ENCODE peak calls at places on chromosomes 16 and 17, in eight cellular contexts. A, R, L, E, P, Y, H and V are unnamed samples.

GRCh38 chr17:63833026-63833740 is 5.7 kb upstream of the FTSJ3 start:
- DNase-seq in P (no peak), Y (no peak), E (no peak), H (no peak), L (no peak), R (no peak), A (no peak), V (no peak)

GRCh38 chr16:49672753-49673152 is 183.2 kb downstream of the ZNF423 start:
- DNase-seq in E (no peak), R (no peak), L (no peak), A (no peak), H (no peak), Y (no peak), P (no peak), V (no peak)

GRCh38 chr16:67187175-67187900 is 2.6 kb downstream of the EXOC3L1 start:
- DNase-seq in P (no peak), Y (no peak), H (no peak), E (no peak), A (no peak), R (no peak), L (no peak), V (no peak)

GRCh38 chr16:74034862-74035261 is 261.8 kb upstream of the PSMD7 start:
- DNase-seq in R (no peak), L (peak), E (no peak), H (no peak), P (no peak), Y (peak), A (no peak), V (no peak)

GRCh38 chr16:80577485-80578280 is 36.9 kb downstream of the DYNLRB2 start:
- DNase-seq in L (no peak), H (no peak), E (no peak), A (no peak), Y (no peak), R (no peak), P (no peak), V (no peak)

GRCh38 chr17:34299918-34300600 is 14.5 kb downstream of the CCL11 start:
- DNase-seq in E (peak), L (no peak), R (peak), Y (peak), P (no peak), H (no peak), A (no peak), V (no peak)

GRCh38 chr16:66372078-66372897 is 5.8 kb downstream of the CDH5 start:
- DNase-seq in R (no peak), E (no peak), H (no peak), Y (no peak), L (no peak), P (no peak), A (no peak), V (no peak)

GRCh38 chr17:16906670-16907069 is 65.2 kb downstream of the TNFRSF13B start:
- DNase-seq in E (peak), H (no peak), Y (peak), L (no peak), P (no peak), R (peak), A (no peak), V (no peak)

GRCh38 chr17:80970044-80970761 is 21.4 kb upstream of the CHMP6 start:
- DNase-seq in E (no peak), H (no peak), Y (no peak), L (peak), A (no peak), P (peak), R (no peak), V (no peak)

GRCh38 chr16:83992624-83993023 is 24.6 kb downstream of the NECAB2 start:
- DNase-seq in Y (peak), A (no peak), L (no peak), P (no peak), E (peak), H (no peak), R (peak), V (no peak)

GRCh38 chr16:86980644-86981043 is 336.5 kb downstream of the C16orf95 start:
- DNase-seq in E (no peak), H (no peak), R (no peak), L (no peak), P (no peak), Y (no peak), A (no peak), V (no peak)

GRCh38 chr17:60079401-60079861 is 710 bp upstream of the HEATR6 start:
- DNase-seq in A (no peak), P (no peak), H (no peak), R (no peak), Y (no peak), L (peak), E (peak), V (no peak)

GRCh38 chr16:9124908-9125584 is 33.6 kb downstream of the HAPSTR1 start:
- DNase-seq in R (no peak), P (no peak), Y (no peak), E (no peak), L (no peak), A (no peak), H (no peak), V (no peak)

GRCh38 chr17:60749050-60749449 is 71.4 kb downstream of the BCAS3 start:
- DNase-seq in A (no peak), P (no peak), L (no peak), Y (no peak), E (no peak), H (no peak), R (no peak), V (no peak)

GRCh38 chr17:81480140-81480917 is 32.3 kb downstream of the ACTG1 start:
- DNase-seq in E (peak), R (no peak), A (no peak), Y (peak), L (no peak), H (no peak), P (no peak), V (no peak)

GRCh38 chr16:77683845-77684526 is 38.3 kb upstream of the NUDT7 start:
- DNase-seq in R (no peak), L (no peak), A (no peak), H (no peak), Y (no peak), P (no peak), E (no peak), V (no peak)

GRCh38 chr17:81867123-81867951 is 3.8 kb downstream of the ARHGDIA start:
- DNase-seq in R (no peak), E (peak), Y (peak), P (no peak), A (no peak), H (no peak), L (peak), V (no peak)